ENCODE peak calls at places on chromosomes 4 and X, in four cellular contexts. One of them, this sample, is unnamed.

GRCh38 chr4:121057466-121057911 is 14.8 kb downstream of the NDNF start:
- DNase-seq in IMR-90: no peak
- DNase-seq in H9: no peak
- DNase-seq in neuronal stem cell: peak
- DNase-seq in this sample: peak

GRCh38 chrX:3244955-3245354 is 101.5 kb downstream of the MXRA5 start:
- DNase-seq in IMR-90: no peak
- DNase-seq in H9: no peak
- DNase-seq in neuronal stem cell: no peak
- DNase-seq in this sample: no peak

GRCh38 chr4:186724048-186724860 is 598 bp upstream of the FAT1 start:
- DNase-seq in IMR-90: peak
- DNase-seq in H9: peak
- DNase-seq in neuronal stem cell: peak
- DNase-seq in this sample: peak

GRCh38 chrX:133921764-133922389 is 63.5 kb downstream of the GPC3 start:
- DNase-seq in IMR-90: peak
- DNase-seq in H9: peak
- DNase-seq in neuronal stem cell: peak
- DNase-seq in this sample: peak

GRCh38 chr4:188408244-188409067 is 269.2 kb downstream of the TRIML1 start:
- DNase-seq in IMR-90: peak
- DNase-seq in H9: no peak
- DNase-seq in neuronal stem cell: no peak
- DNase-seq in this sample: no peak

GRCh38 chrX:10103023-10103422 is 53.8 kb upstream of the CLCN4 start:
- DNase-seq in IMR-90: peak
- DNase-seq in H9: no peak
- DNase-seq in neuronal stem cell: no peak
- DNase-seq in this sample: peak

GRCh38 chr4:90883519-90883918 is 756.3 kb downstream of the CCSER1 start:
- DNase-seq in IMR-90: no peak
- DNase-seq in H9: no peak
- DNase-seq in neuronal stem cell: no peak
- DNase-seq in this sample: no peak

GRCh38 chrX:34884693-34885277 is 57.8 kb upstream of the FAM47B start:
- DNase-seq in IMR-90: peak
- DNase-seq in H9: no peak
- DNase-seq in neuronal stem cell: no peak
- DNase-seq in this sample: peak

GRCh38 chrX:18360867-18361266 is 6.4 kb upstream of the SCML2 start:
- DNase-seq in IMR-90: peak
- DNase-seq in H9: no peak
- DNase-seq in neuronal stem cell: no peak
- DNase-seq in this sample: no peak

GRCh38 chrX:105651052-105651451 is 171.3 kb upstream of the NRK start:
- DNase-seq in IMR-90: no peak
- DNase-seq in H9: no peak
- DNase-seq in neuronal stem cell: no peak
- DNase-seq in this sample: no peak

GRCh38 chr4:161991811-161992210 is 172.0 kb downstream of the FSTL5 start:
- DNase-seq in IMR-90: no peak
- DNase-seq in H9: peak
- DNase-seq in neuronal stem cell: no peak
- DNase-seq in this sample: no peak

GRCh38 chr4:186606593-186606992 is 51.2 kb upstream of the MTNR1A start:
- DNase-seq in IMR-90: peak
- DNase-seq in H9: no peak
- DNase-seq in neuronal stem cell: no peak
- DNase-seq in this sample: peak

GRCh38 chrX:3651272-3651671 is 62.2 kb downstream of the PRKX start:
- DNase-seq in IMR-90: peak
- DNase-seq in H9: no peak
- DNase-seq in neuronal stem cell: no peak
- DNase-seq in this sample: peak

GRCh38 chr4:158998624-158999023 is 104.3 kb upstream of the RAPGEF2 start:
- DNase-seq in IMR-90: no peak
- DNase-seq in H9: no peak
- DNase-seq in neuronal stem cell: no peak
- DNase-seq in this sample: peak

GRCh38 chr4:108172231-108172779 is 3.6 kb upstream of the LEF1 start:
- DNase-seq in IMR-90: no peak
- DNase-seq in H9: peak
- DNase-seq in neuronal stem cell: peak
- DNase-seq in this sample: peak

GRCh38 chr4:141759796-141760425 is 123.5 kb downstream of the IL15 start:
- DNase-seq in IMR-90: peak
- DNase-seq in H9: no peak
- DNase-seq in neuronal stem cell: no peak
- DNase-seq in this sample: no peak

GRCh38 chrX:45849261-45849660 is 648.6 kb upstream of the DIPK2B start:
- DNase-seq in IMR-90: peak
- DNase-seq in H9: no peak
- DNase-seq in neuronal stem cell: no peak
- DNase-seq in this sample: peak

GRCh38 chr4:26081795-26082498 is 167.9 kb downstream of the SMIM20 start:
- DNase-seq in IMR-90: peak
- DNase-seq in H9: no peak
- DNase-seq in neuronal stem cell: peak
- DNase-seq in this sample: peak

GRCh38 chr4:16732741-16733140 is 165.7 kb downstream of the LDB2 start:
- DNase-seq in IMR-90: no peak
- DNase-seq in H9: no peak
- DNase-seq in neuronal stem cell: no peak
- DNase-seq in this sample: no peak

GRCh38 chr4:66681962-66682361 is 863.3 kb downstream of the CENPC start:
- DNase-seq in IMR-90: peak
- DNase-seq in H9: no peak
- DNase-seq in neuronal stem cell: no peak
- DNase-seq in this sample: peak

GRCh38 chr4:115234405-115235093 is 121.1 kb upstream of the NDST4 start:
- DNase-seq in IMR-90: no peak
- DNase-seq in H9: peak
- DNase-seq in neuronal stem cell: no peak
- DNase-seq in this sample: peak

GRCh38 chrX:100995469-100995868 is 26.0 kb downstream of the ARL13A start:
- DNase-seq in IMR-90: peak
- DNase-seq in H9: no peak
- DNase-seq in neuronal stem cell: no peak
- DNase-seq in this sample: peak

GRCh38 chrX:154546354-154547244 is at the start of gene G6PD:
- DNase-seq in IMR-90: peak
- DNase-seq in H9: peak
- DNase-seq in neuronal stem cell: peak
- DNase-seq in this sample: peak

GRCh38 chr4:23368081-23368697 is 521.7 kb downstream of the PPARGC1A start:
- DNase-seq in IMR-90: peak
- DNase-seq in H9: peak
- DNase-seq in neuronal stem cell: peak
- DNase-seq in this sample: peak

GRCh38 chrX:68072016-68072415 is 361.3 kb downstream of the OPHN1 start:
- DNase-seq in IMR-90: peak
- DNase-seq in H9: no peak
- DNase-seq in neuronal stem cell: no peak
- DNase-seq in this sample: no peak

GRCh38 chr4:11628093-11628725 is 199.5 kb upstream of the HS3ST1 start:
- DNase-seq in IMR-90: peak
- DNase-seq in H9: no peak
- DNase-seq in neuronal stem cell: no peak
- DNase-seq in this sample: peak

GRCh38 chr4:6806924-6807676 is 24.6 kb downstream of the KIAA0232 start:
- DNase-seq in IMR-90: peak
- DNase-seq in H9: no peak
- DNase-seq in neuronal stem cell: no peak
- DNase-seq in this sample: peak

GRCh38 chr4:153232768-153233167 is 28.5 kb downstream of the TRIM2 start:
- DNase-seq in IMR-90: no peak
- DNase-seq in H9: peak
- DNase-seq in neuronal stem cell: no peak
- DNase-seq in this sample: peak

GRCh38 chrX:7941390-7942042 is 14.3 kb upstream of the PNPLA4 start:
- DNase-seq in IMR-90: peak
- DNase-seq in H9: peak
- DNase-seq in neuronal stem cell: no peak
- DNase-seq in this sample: no peak

GRCh38 chr4:24249972-24250371 is 334.4 kb downstream of the DHX15 start:
- DNase-seq in IMR-90: no peak
- DNase-seq in H9: no peak
- DNase-seq in neuronal stem cell: no peak
- DNase-seq in this sample: no peak

GRCh38 chrX:49269768-49270248 is at the start of gene PPP1R3F:
- DNase-seq in IMR-90: no peak
- DNase-seq in H9: no peak
- DNase-seq in neuronal stem cell: no peak
- DNase-seq in this sample: no peak

GRCh38 chr4:53551281-53551864 is 39.9 kb downstream of the LNX1 start:
- DNase-seq in IMR-90: no peak
- DNase-seq in H9: no peak
- DNase-seq in neuronal stem cell: no peak
- DNase-seq in this sample: no peak

DNA sequence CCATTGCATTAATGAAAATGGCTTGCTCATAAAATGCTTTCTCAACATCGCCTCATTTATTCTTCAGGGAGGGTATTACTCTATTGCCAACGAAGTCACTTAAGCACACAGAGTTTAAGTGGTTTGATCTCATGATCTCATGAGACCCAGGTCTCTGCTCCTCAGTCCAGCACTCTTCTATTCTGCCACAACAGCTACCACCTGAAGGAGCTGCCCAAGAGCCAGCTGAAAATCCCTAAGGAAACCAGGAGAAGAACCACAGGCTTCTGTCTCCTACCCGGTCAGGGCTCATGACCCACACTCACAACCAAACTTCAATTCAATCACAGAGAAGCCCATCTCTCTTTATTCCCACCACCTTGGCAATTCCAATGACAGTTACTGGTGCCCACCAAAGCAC is 85.5 kb upstream of the GPM6B start:
- DNase-seq in IMR-90: no peak
- DNase-seq in H9: no peak
- DNase-seq in neuronal stem cell: no peak
- DNase-seq in this sample: no peak
- H3K27ac ChIP-seq in IMR-90: no peak
- H3K27ac ChIP-seq in H9: no peak
- H3K27ac ChIP-seq in neuronal stem cell: no peak
- H3K27ac ChIP-seq in this sample: no peak

GRCh38 chr4:77156912-77157858 is at the start of gene CCNG2:
- DNase-seq in IMR-90: peak
- DNase-seq in H9: peak
- DNase-seq in neuronal stem cell: no peak
- DNase-seq in this sample: peak

GRCh38 chr4:77159798-77160197 is 2.8 kb downstream of the CCNG2 start:
- DNase-seq in IMR-90: no peak
- DNase-seq in H9: no peak
- DNase-seq in neuronal stem cell: no peak
- DNase-seq in this sample: no peak

GRCh38 chr4:77156533-77156911 is 485 bp upstream of the CCNG2 start:
- DNase-seq in IMR-90: peak
- DNase-seq in H9: peak
- DNase-seq in neuronal stem cell: peak
- DNase-seq in this sample: peak

GRCh38 chr4:77158487-77158861 is 1.5 kb downstream of the CCNG2 start:
- DNase-seq in IMR-90: no peak
- DNase-seq in H9: no peak
- DNase-seq in neuronal stem cell: no peak
- DNase-seq in this sample: no peak

GRCh38 chr4:77157859-77158486 is 966 bp downstream of the CCNG2 start:
- DNase-seq in IMR-90: peak
- DNase-seq in H9: peak
- DNase-seq in neuronal stem cell: peak
- DNase-seq in this sample: peak
- H4K91ac ChIP-seq in IMR-90: peak
- H4K91ac ChIP-seq in H9: peak
- H4K91ac ChIP-seq in neuronal stem cell: no peak
- H4K91ac ChIP-seq in this sample: peak

DNA sequence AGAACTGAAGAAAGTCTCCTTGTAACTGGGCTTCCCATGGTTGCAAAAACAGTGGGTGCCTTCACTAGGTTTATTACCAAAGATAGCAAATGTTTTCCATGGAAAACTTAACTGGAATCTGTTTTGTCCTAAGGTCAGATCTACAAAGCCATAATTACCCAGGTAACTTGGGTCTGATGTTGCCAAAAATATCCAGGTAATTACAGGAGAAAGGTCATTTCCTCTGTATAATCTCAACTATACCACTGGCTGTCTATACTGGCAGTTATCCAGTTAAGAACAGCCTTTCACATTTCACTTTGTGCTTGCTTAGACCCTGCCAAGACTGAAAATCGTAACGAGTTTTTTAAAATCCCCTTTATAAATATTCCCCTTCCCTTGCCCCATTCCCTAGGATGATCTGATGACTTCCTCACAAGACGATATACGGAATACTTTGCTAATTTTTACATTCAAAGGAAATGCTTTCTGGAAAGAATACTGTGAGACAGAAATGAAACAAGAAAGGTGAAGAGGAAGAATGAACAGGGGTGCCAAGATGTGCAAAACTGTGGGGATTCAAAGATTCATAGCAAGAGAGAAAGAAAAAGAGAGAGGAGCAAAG is 105.5 kb downstream of the MAML3 start:
- DNase-seq in IMR-90: no peak
- DNase-seq in H9: no peak
- DNase-seq in neuronal stem cell: no peak
- DNase-seq in this sample: no peak
- H3K4ac ChIP-seq in IMR-90: peak
- H3K4ac ChIP-seq in H9: no peak
- H3K4ac ChIP-seq in neuronal stem cell: no peak
- H3K4ac ChIP-seq in this sample: no peak

GRCh38 chr4:38782452-38783108 is at the start of gene TLR10:
- DNase-seq in IMR-90: peak
- DNase-seq in H9: peak
- DNase-seq in neuronal stem cell: peak
- DNase-seq in this sample: peak

GRCh38 chr4:38783109-38783460 is 295 bp upstream of the TLR10 start:
- DNase-seq in IMR-90: no peak
- DNase-seq in H9: no peak
- DNase-seq in neuronal stem cell: no peak
- DNase-seq in this sample: no peak

GRCh38 chr4:38785041-38785790 is 2.4 kb upstream of the TLR10 start:
- DNase-seq in IMR-90: no peak
- DNase-seq in H9: no peak
- DNase-seq in neuronal stem cell: no peak
- DNase-seq in this sample: no peak

GRCh38 chr4:38784141-38784540 is 1.4 kb upstream of the TLR10 start:
- DNase-seq in IMR-90: no peak
- DNase-seq in H9: no peak
- DNase-seq in neuronal stem cell: no peak
- DNase-seq in this sample: no peak

DNA sequence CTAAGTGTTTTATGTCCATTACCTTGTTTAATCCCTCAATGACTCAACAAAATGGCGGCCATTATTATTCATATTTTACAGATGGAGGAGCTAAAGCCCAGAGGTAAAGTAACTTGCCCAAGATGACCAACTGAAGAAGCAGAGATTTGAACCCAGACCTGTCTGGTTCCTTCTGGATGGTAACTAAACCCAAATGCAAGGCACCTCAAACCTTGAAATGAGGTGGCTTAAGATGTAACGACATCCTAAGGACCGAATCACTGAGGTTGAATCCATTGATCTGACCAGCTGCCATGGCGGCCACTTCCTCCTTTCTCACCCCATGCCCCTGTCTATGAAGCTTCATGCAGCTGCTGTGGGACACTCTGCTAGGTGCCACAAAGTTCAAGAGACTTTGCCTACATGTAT is 932 bp downstream of the TLR10 start:
- DNase-seq in IMR-90: no peak
- DNase-seq in H9: no peak
- DNase-seq in neuronal stem cell: no peak
- DNase-seq in this sample: no peak
- H3K27ac ChIP-seq in IMR-90: no peak
- H3K27ac ChIP-seq in H9: no peak
- H3K27ac ChIP-seq in neuronal stem cell: no peak
- H3K27ac ChIP-seq in this sample: no peak